ENCODE peak calls at places on chromosomes 1 and 21, in nine cellular contexts. One of them, this sample, is unnamed.

GRCh38 chr1:152543808-152544207 is 22.8 kb downstream of the LCE3E start:
- DNase-seq in HFF-Myc: no peak
- DNase-seq in CD4-positive, CD25-positive, alpha-beta regulatory T cell: no peak
- DNase-seq in cardiac fibroblast: no peak
- DNase-seq in suprapubic skin: no peak
- DNase-seq in RPMI7951: peak
- DNase-seq in naive B cell: no peak
- DNase-seq in activated naive CD4-positive, alpha-beta T cell: no peak
- DNase-seq in NCI-H774: no peak
- DNase-seq in this sample: no peak

GRCh38 chr1:22636369-22636768 is at the start of gene C1QA:
- DNase-seq in RPMI7951: no peak
- DNase-seq in NCI-H774: no peak
- DNase-seq in suprapubic skin: peak
- DNase-seq in activated naive CD4-positive, alpha-beta T cell: no peak
- DNase-seq in cardiac fibroblast: no peak
- DNase-seq in naive B cell: no peak
- DNase-seq in HFF-Myc: no peak
- DNase-seq in CD4-positive, CD25-positive, alpha-beta regulatory T cell: no peak
- DNase-seq in this sample: no peak

GRCh38 chr1:98723574-98723973 is 62.1 kb downstream of the SNX7 start:
- DNase-seq in RPMI7951: no peak
- DNase-seq in CD4-positive, CD25-positive, alpha-beta regulatory T cell: no peak
- DNase-seq in NCI-H774: no peak
- DNase-seq in activated naive CD4-positive, alpha-beta T cell: no peak
- DNase-seq in HFF-Myc: no peak
- DNase-seq in naive B cell: no peak
- DNase-seq in suprapubic skin: no peak
- DNase-seq in cardiac fibroblast: no peak
- DNase-seq in this sample: no peak

GRCh38 chr1:206050655-206051235 is 2.2 kb upstream of the RHEX start:
- DNase-seq in suprapubic skin: no peak
- DNase-seq in RPMI7951: peak
- DNase-seq in CD4-positive, CD25-positive, alpha-beta regulatory T cell: peak
- DNase-seq in naive B cell: peak
- DNase-seq in activated naive CD4-positive, alpha-beta T cell: no peak
- DNase-seq in cardiac fibroblast: peak
- DNase-seq in HFF-Myc: no peak
- DNase-seq in NCI-H774: no peak
- DNase-seq in this sample: no peak

GRCh38 chr1:118132000-118132399 is 53.0 kb downstream of the SPAG17 start:
- DNase-seq in cardiac fibroblast: no peak
- DNase-seq in suprapubic skin: no peak
- DNase-seq in NCI-H774: no peak
- DNase-seq in activated naive CD4-positive, alpha-beta T cell: no peak
- DNase-seq in RPMI7951: no peak
- DNase-seq in naive B cell: no peak
- DNase-seq in CD4-positive, CD25-positive, alpha-beta regulatory T cell: no peak
- DNase-seq in HFF-Myc: no peak
- DNase-seq in this sample: no peak

GRCh38 chr1:231181271-231181670 is 19.4 kb downstream of the TRIM67 start:
- DNase-seq in NCI-H774: no peak
- DNase-seq in CD4-positive, CD25-positive, alpha-beta regulatory T cell: no peak
- DNase-seq in activated naive CD4-positive, alpha-beta T cell: no peak
- DNase-seq in HFF-Myc: no peak
- DNase-seq in naive B cell: no peak
- DNase-seq in cardiac fibroblast: no peak
- DNase-seq in RPMI7951: no peak
- DNase-seq in suprapubic skin: no peak
- DNase-seq in this sample: no peak

GRCh38 chr1:3501856-3502665 is 47.6 kb downstream of the ARHGEF16 start:
- DNase-seq in cardiac fibroblast: peak
- DNase-seq in NCI-H774: no peak
- DNase-seq in naive B cell: no peak
- DNase-seq in suprapubic skin: peak
- DNase-seq in CD4-positive, CD25-positive, alpha-beta regulatory T cell: peak
- DNase-seq in activated naive CD4-positive, alpha-beta T cell: no peak
- DNase-seq in HFF-Myc: no peak
- DNase-seq in RPMI7951: peak
- DNase-seq in this sample: peak

GRCh38 chr1:60345621-60346020 is 272.1 kb upstream of the C1orf87 start:
- DNase-seq in NCI-H774: no peak
- DNase-seq in activated naive CD4-positive, alpha-beta T cell: no peak
- DNase-seq in RPMI7951: no peak
- DNase-seq in suprapubic skin: no peak
- DNase-seq in HFF-Myc: no peak
- DNase-seq in CD4-positive, CD25-positive, alpha-beta regulatory T cell: no peak
- DNase-seq in naive B cell: no peak
- DNase-seq in cardiac fibroblast: peak
- DNase-seq in this sample: no peak

GRCh38 chr1:168452329-168452728 is 91.5 kb downstream of the XCL2 start:
- DNase-seq in CD4-positive, CD25-positive, alpha-beta regulatory T cell: no peak
- DNase-seq in naive B cell: no peak
- DNase-seq in cardiac fibroblast: peak
- DNase-seq in RPMI7951: no peak
- DNase-seq in activated naive CD4-positive, alpha-beta T cell: no peak
- DNase-seq in NCI-H774: no peak
- DNase-seq in HFF-Myc: no peak
- DNase-seq in suprapubic skin: no peak
- DNase-seq in this sample: no peak

GRCh38 chr1:224065455-224065854 is 48.5 kb upstream of the FBXO28 start:
- DNase-seq in naive B cell: no peak
- DNase-seq in RPMI7951: peak
- DNase-seq in CD4-positive, CD25-positive, alpha-beta regulatory T cell: no peak
- DNase-seq in suprapubic skin: no peak
- DNase-seq in NCI-H774: no peak
- DNase-seq in cardiac fibroblast: peak
- DNase-seq in activated naive CD4-positive, alpha-beta T cell: no peak
- DNase-seq in HFF-Myc: no peak
- DNase-seq in this sample: no peak

GRCh38 chr1:22689505-22689904 is 21.1 kb upstream of the EPHB2 start:
- DNase-seq in RPMI7951: peak
- DNase-seq in NCI-H774: peak
- DNase-seq in cardiac fibroblast: peak
- DNase-seq in HFF-Myc: peak
- DNase-seq in naive B cell: no peak
- DNase-seq in suprapubic skin: no peak
- DNase-seq in CD4-positive, CD25-positive, alpha-beta regulatory T cell: no peak
- DNase-seq in activated naive CD4-positive, alpha-beta T cell: no peak
- DNase-seq in this sample: no peak

GRCh38 chr1:162265983-162266382 is 110.7 kb downstream of the SPATA46 start:
- DNase-seq in RPMI7951: no peak
- DNase-seq in HFF-Myc: no peak
- DNase-seq in activated naive CD4-positive, alpha-beta T cell: no peak
- DNase-seq in cardiac fibroblast: no peak
- DNase-seq in NCI-H774: no peak
- DNase-seq in suprapubic skin: no peak
- DNase-seq in naive B cell: no peak
- DNase-seq in CD4-positive, CD25-positive, alpha-beta regulatory T cell: no peak
- DNase-seq in this sample: no peak

GRCh38 chr1:12230549-12231275 is 882 bp downstream of the VPS13D start:
- DNase-seq in CD4-positive, CD25-positive, alpha-beta regulatory T cell: no peak
- DNase-seq in RPMI7951: peak
- DNase-seq in NCI-H774: no peak
- DNase-seq in naive B cell: no peak
- DNase-seq in suprapubic skin: peak
- DNase-seq in cardiac fibroblast: peak
- DNase-seq in HFF-Myc: no peak
- DNase-seq in activated naive CD4-positive, alpha-beta T cell: no peak
- DNase-seq in this sample: no peak

GRCh38 chr1:10693497-10694273 is 102.8 kb downstream of the CASZ1 start:
- DNase-seq in RPMI7951: peak
- DNase-seq in naive B cell: peak
- DNase-seq in CD4-positive, CD25-positive, alpha-beta regulatory T cell: peak
- DNase-seq in cardiac fibroblast: peak
- DNase-seq in activated naive CD4-positive, alpha-beta T cell: no peak
- DNase-seq in NCI-H774: no peak
- DNase-seq in suprapubic skin: no peak
- DNase-seq in HFF-Myc: no peak
- DNase-seq in this sample: no peak

GRCh38 chr1:34409689-34410229 is 233.1 kb downstream of the C1orf94 start:
- DNase-seq in suprapubic skin: no peak
- DNase-seq in HFF-Myc: no peak
- DNase-seq in cardiac fibroblast: no peak
- DNase-seq in naive B cell: no peak
- DNase-seq in activated naive CD4-positive, alpha-beta T cell: no peak
- DNase-seq in NCI-H774: no peak
- DNase-seq in RPMI7951: no peak
- DNase-seq in CD4-positive, CD25-positive, alpha-beta regulatory T cell: no peak
- DNase-seq in this sample: no peak

GRCh38 chr1:226937940-226938725 is 2.0 kb upstream of the COQ8A start:
- DNase-seq in HFF-Myc: no peak
- DNase-seq in NCI-H774: no peak
- DNase-seq in CD4-positive, CD25-positive, alpha-beta regulatory T cell: no peak
- DNase-seq in activated naive CD4-positive, alpha-beta T cell: no peak
- DNase-seq in naive B cell: no peak
- DNase-seq in cardiac fibroblast: no peak
- DNase-seq in suprapubic skin: no peak
- DNase-seq in RPMI7951: no peak
- DNase-seq in this sample: no peak

GRCh38 chr1:228100822-228101613 is 2.1 kb downstream of the C1orf35 start:
- DNase-seq in activated naive CD4-positive, alpha-beta T cell: no peak
- DNase-seq in RPMI7951: no peak
- DNase-seq in naive B cell: no peak
- DNase-seq in cardiac fibroblast: no peak
- DNase-seq in suprapubic skin: peak
- DNase-seq in CD4-positive, CD25-positive, alpha-beta regulatory T cell: no peak
- DNase-seq in NCI-H774: no peak
- DNase-seq in HFF-Myc: no peak
- DNase-seq in this sample: no peak

GRCh38 chr1:156957634-156958033 is 37.2 kb downstream of the LRRC71 start:
- DNase-seq in naive B cell: no peak
- DNase-seq in cardiac fibroblast: no peak
- DNase-seq in activated naive CD4-positive, alpha-beta T cell: no peak
- DNase-seq in NCI-H774: no peak
- DNase-seq in CD4-positive, CD25-positive, alpha-beta regulatory T cell: no peak
- DNase-seq in suprapubic skin: no peak
- DNase-seq in HFF-Myc: no peak
- DNase-seq in RPMI7951: no peak
- DNase-seq in this sample: no peak

GRCh38 chr1:53946252-53947171 is at the start of gene LRRC42:
- DNase-seq in HFF-Myc: no peak
- DNase-seq in NCI-H774: peak
- DNase-seq in cardiac fibroblast: no peak
- DNase-seq in naive B cell: no peak
- DNase-seq in suprapubic skin: no peak
- DNase-seq in activated naive CD4-positive, alpha-beta T cell: no peak
- DNase-seq in RPMI7951: no peak
- DNase-seq in CD4-positive, CD25-positive, alpha-beta regulatory T cell: no peak
- DNase-seq in this sample: no peak

GRCh38 chr1:185695299-185695698 is 38.9 kb upstream of the HMCN1 start:
- DNase-seq in RPMI7951: no peak
- DNase-seq in activated naive CD4-positive, alpha-beta T cell: no peak
- DNase-seq in cardiac fibroblast: no peak
- DNase-seq in suprapubic skin: no peak
- DNase-seq in HFF-Myc: no peak
- DNase-seq in CD4-positive, CD25-positive, alpha-beta regulatory T cell: peak
- DNase-seq in naive B cell: peak
- DNase-seq in NCI-H774: no peak
- DNase-seq in this sample: no peak

GRCh38 chr1:181855380-181855779 is 206.1 kb downstream of the ZNF648 start:
- DNase-seq in suprapubic skin: no peak
- DNase-seq in activated naive CD4-positive, alpha-beta T cell: no peak
- DNase-seq in NCI-H774: no peak
- DNase-seq in cardiac fibroblast: no peak
- DNase-seq in CD4-positive, CD25-positive, alpha-beta regulatory T cell: no peak
- DNase-seq in naive B cell: no peak
- DNase-seq in HFF-Myc: no peak
- DNase-seq in RPMI7951: no peak
- DNase-seq in this sample: no peak

GRCh38 chr21:44370027-44370735 is 16.8 kb downstream of the TRPM2 start:
- DNase-seq in CD4-positive, CD25-positive, alpha-beta regulatory T cell: no peak
- DNase-seq in suprapubic skin: peak
- DNase-seq in RPMI7951: peak
- DNase-seq in naive B cell: no peak
- DNase-seq in cardiac fibroblast: peak
- DNase-seq in activated naive CD4-positive, alpha-beta T cell: no peak
- DNase-seq in HFF-Myc: peak
- DNase-seq in NCI-H774: no peak
- DNase-seq in this sample: no peak

GRCh38 chr1:109484519-109484975 is 842 bp downstream of the ATXN7L2 start:
- DNase-seq in cardiac fibroblast: no peak
- DNase-seq in HFF-Myc: no peak
- DNase-seq in NCI-H774: no peak
- DNase-seq in RPMI7951: no peak
- DNase-seq in activated naive CD4-positive, alpha-beta T cell: no peak
- DNase-seq in naive B cell: no peak
- DNase-seq in suprapubic skin: no peak
- DNase-seq in CD4-positive, CD25-positive, alpha-beta regulatory T cell: no peak
- DNase-seq in this sample: no peak

GRCh38 chr1:102466487-102466886 is 469.8 kb upstream of the OLFM3 start:
- DNase-seq in HFF-Myc: no peak
- DNase-seq in RPMI7951: no peak
- DNase-seq in NCI-H774: no peak
- DNase-seq in CD4-positive, CD25-positive, alpha-beta regulatory T cell: no peak
- DNase-seq in activated naive CD4-positive, alpha-beta T cell: no peak
- DNase-seq in naive B cell: no peak
- DNase-seq in suprapubic skin: no peak
- DNase-seq in cardiac fibroblast: no peak
- DNase-seq in this sample: no peak

GRCh38 chr1:240115831-240116230 is 24.1 kb downstream of the FMN2 start:
- DNase-seq in HFF-Myc: no peak
- DNase-seq in activated naive CD4-positive, alpha-beta T cell: no peak
- DNase-seq in NCI-H774: no peak
- DNase-seq in cardiac fibroblast: no peak
- DNase-seq in CD4-positive, CD25-positive, alpha-beta regulatory T cell: no peak
- DNase-seq in naive B cell: no peak
- DNase-seq in RPMI7951: no peak
- DNase-seq in suprapubic skin: no peak
- DNase-seq in this sample: no peak

This sample was measured in pulmonary artery endothelial cell.